ENCODE peak calls at places on chromosomes 13 and 19, in ten cellular contexts. F, W, E, T, Z, I, S, Q, B and G are unnamed samples.

GRCh38 chr13:31781064-31781463 is 41.7 kb downstream of the RXFP2 start:
- DNase-seq in T (no peak), S (no peak), B (peak; percentile 41), Q (no peak), Z (no peak), W (no peak), I (no peak), E (no peak), F (no peak), G (no peak)

GRCh38 chr19:58562126-58563033 is 4.0 kb upstream of the UBE2M start:
- DNase-seq in E (peak; percentile 55), I (peak; percentile 78), W (no peak), T (no peak), F (peak; percentile 75), Q (no peak), B (peak; percentile 74), Z (peak; percentile 60), S (no peak), G (peak; percentile 27)

GRCh38 chr19:6271251-6271650 is 8.5 kb downstream of the MLLT1 start:
- DNase-seq in Z (peak; percentile 67), F (no peak), W (no peak), S (no peak), B (peak; percentile 67), I (peak; percentile 62), T (no peak), Q (no peak), E (no peak), G (no peak)

GRCh38 chr13:46668906-46669525 is 116.0 kb downstream of the LRCH1 start:
- DNase-seq in W (no peak), Q (no peak), B (no peak), I (no peak), F (no peak), E (no peak), S (no peak), Z (no peak), T (no peak), G (no peak)

GRCh38 chr13:21736926-21737325 is 66.1 kb downstream of the FGF9 start:
- DNase-seq in Z (no peak), F (no peak), S (no peak), E (no peak), W (no peak), T (no peak), B (no peak), I (peak; percentile 15), Q (no peak), G (no peak)

GRCh38 chr19:28492616-28493015 is 720.3 kb downstream of the UQCRFS1 start:
- DNase-seq in T (no peak), F (no peak), I (no peak), Z (no peak), W (no peak), Q (no peak), S (no peak), B (no peak), E (no peak), G (no peak)

GRCh38 chr19:4058696-4059492 is 7.8 kb downstream of the ZBTB7A start:
- DNase-seq in F (no peak), T (no peak), I (peak; percentile 5), W (no peak), Z (no peak), S (no peak), B (peak; percentile 58), Q (no peak), E (no peak), G (no peak)

GRCh38 chr13:30998548-30999140 is 66.2 kb downstream of the TEX26 start:
- DNase-seq in Q (no peak), F (no peak), E (no peak), T (no peak), B (peak; percentile 55), W (no peak), Z (peak; percentile 77), I (no peak), S (no peak), G (peak; percentile 53)

GRCh38 chr13:101520672-101521071 is 68.2 kb downstream of the ITGBL1 start:
- DNase-seq in Q (no peak), S (peak; percentile 7), B (peak; percentile 80), T (no peak), W (no peak), F (no peak), E (peak; percentile 68), I (no peak), Z (no peak), G (no peak)

GRCh38 chr13:40665061-40665753 is 1.2 kb downstream of the FOXO1 start:
- DNase-seq in I (peak; percentile 47), W (peak; percentile 17), F (peak; percentile 69), Z (peak; percentile 57), T (peak; percentile 68), S (peak; percentile 14), Q (no peak), B (peak; percentile 43), E (peak; percentile 26), G (peak; percentile 57)

GRCh38 chr13:35527451-35527850 is 51.0 kb upstream of the MAB21L1 start:
- DNase-seq in Q (no peak), F (no peak), I (no peak), E (no peak), W (no peak), S (no peak), Z (no peak), T (no peak), B (no peak), G (no peak)

GRCh38 chr13:96020155-96020575 is 33.0 kb downstream of the UGGT2 start:
- DNase-seq in Q (peak; percentile 56), W (peak; percentile 19), F (peak; percentile 81), S (peak; percentile 64), T (peak; percentile 14), I (peak; percentile 74), Z (peak; percentile 56), E (peak; percentile 69), B (peak; percentile 73), G (peak; percentile 80)

GRCh38 chr13:98366959-98367358 is 189.9 kb upstream of the RNF113B start:
- DNase-seq in F (no peak), E (no peak), Z (no peak), I (no peak), Q (no peak), B (no peak), S (no peak), W (no peak), T (no peak), G (no peak)

DNA sequence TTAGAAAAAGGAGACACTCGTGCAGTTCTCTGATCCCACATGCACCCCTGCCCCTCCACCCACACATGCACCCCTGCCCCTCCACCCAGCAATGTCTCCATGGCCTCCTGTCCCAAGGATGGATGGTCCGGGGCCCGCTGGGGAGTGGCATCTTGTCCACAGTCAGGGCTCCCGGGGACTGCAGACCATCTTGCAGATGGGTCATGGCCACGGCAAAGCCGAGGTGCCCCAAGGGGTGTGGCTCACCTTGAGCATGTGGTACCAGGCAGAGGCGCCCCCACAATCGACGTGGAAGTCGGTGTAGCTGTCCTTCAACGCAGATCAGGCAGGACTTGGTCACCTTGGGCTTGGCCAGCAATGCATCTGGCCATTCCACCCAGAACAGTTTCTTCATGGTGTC is 216.7 kb downstream of the TUBA3C start:
- DNase-seq in S (no peak), E (no peak), I (no peak), F (no peak), Q (no peak), Z (no peak), W (no peak), B (no peak), T (no peak), G (no peak)
- H2AFZ ChIP-seq in S (no peak overlapping the region), E (no peak overlapping the region), I (no peak overlapping the region), F (no peak overlapping the region), Q (no peak overlapping the region), Z (no peak overlapping the region), W (no peak overlapping the region), B (no peak overlapping the region), T (no peak overlapping the region), G (no peak overlapping the region)

DNA sequence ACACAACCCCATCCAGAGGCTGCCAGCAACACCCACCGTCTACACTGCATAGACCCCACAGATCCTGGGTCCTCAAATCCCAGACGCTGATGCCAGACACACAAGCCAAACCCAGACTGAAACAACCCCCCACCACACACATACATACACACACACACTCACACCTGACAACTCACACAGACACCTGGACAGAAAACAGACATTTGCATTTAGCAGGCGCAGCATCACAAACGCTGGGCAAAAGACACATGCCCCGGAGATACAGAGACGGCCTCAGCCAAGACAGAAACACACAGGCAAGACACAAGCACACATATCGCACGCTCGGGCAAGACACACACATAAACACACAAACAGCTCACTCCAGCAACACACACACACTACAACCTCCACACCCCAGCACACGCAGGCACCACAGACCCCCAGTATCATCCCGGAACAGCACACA is 1.3 kb downstream of the BBC3 start:
- DNase-seq in F (peak; percentile 63), S (peak; percentile 37), Z (peak; percentile 26), Q (no peak), I (no peak), T (peak; percentile 61), B (peak; percentile 57), W (peak; percentile 14), E (peak; percentile 22), G (peak; percentile 39)
- H3K9me2 ChIP-seq in F (no peaks in the 10 kb centered on the region), S (no peaks in the 10 kb centered on the region), Z (no peaks in the 10 kb centered on the region), Q (no peaks in the 10 kb centered on the region), I (no peaks in the 10 kb centered on the region), T (no peaks in the 10 kb centered on the region), B (no peaks in the 10 kb centered on the region), W (no peaks in the 10 kb centered on the region), E (no peaks in the 10 kb centered on the region), G (no peaks in the 10 kb centered on the region)

DNA sequence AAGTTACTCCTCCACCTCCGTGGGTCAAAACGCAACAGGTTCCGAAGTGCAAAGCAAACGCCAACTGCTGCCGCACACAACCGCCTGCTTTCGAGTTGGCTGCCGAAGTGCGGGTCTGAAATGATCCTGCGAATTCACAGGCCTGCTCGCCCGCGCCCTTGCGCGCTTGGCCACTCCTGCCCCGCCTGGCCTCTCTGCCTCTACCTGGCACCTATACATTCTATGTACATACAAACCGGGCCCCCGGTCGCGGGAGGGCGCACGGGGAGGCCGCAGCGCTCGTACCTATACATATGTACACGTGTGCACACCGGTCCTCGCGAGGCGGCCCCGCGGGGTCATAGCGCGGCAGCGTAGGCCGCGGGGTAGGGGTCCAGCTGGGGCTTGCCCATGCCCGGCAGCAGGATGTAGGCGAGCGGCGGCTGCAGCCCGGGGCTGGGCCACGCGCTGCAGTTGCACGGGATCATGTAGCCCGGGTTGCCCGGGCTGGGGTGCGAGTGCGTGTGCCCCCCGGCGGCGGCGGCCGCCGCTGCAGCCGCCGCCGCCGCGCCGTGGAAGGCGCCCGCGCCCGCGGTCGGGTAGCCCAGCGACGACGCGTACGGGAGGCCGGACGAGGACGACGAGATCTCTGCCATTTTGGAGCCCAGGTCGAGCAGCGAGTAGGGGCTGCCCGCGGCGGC is 1.3 kb downstream of the SOX21 start:
- DNase-seq in S (peak; percentile 35), B (peak; percentile 27), W (no peak), F (no peak), Z (peak; percentile 86), T (no peak), Q (no peak), E (peak; percentile 59), I (peak; percentile 62), G (peak; percentile 43)
- H3K27ac ChIP-seq in S (no peak overlapping the region), B (no peak overlapping the region), W (no peak overlapping the region), F (no peak overlapping the region), Z (no peak overlapping the region), T (no peak overlapping the region), Q (no peak overlapping the region), E (peak overlapping the region; percentile 79), I (no peak overlapping the region), G (no peak overlapping the region)

DNA sequence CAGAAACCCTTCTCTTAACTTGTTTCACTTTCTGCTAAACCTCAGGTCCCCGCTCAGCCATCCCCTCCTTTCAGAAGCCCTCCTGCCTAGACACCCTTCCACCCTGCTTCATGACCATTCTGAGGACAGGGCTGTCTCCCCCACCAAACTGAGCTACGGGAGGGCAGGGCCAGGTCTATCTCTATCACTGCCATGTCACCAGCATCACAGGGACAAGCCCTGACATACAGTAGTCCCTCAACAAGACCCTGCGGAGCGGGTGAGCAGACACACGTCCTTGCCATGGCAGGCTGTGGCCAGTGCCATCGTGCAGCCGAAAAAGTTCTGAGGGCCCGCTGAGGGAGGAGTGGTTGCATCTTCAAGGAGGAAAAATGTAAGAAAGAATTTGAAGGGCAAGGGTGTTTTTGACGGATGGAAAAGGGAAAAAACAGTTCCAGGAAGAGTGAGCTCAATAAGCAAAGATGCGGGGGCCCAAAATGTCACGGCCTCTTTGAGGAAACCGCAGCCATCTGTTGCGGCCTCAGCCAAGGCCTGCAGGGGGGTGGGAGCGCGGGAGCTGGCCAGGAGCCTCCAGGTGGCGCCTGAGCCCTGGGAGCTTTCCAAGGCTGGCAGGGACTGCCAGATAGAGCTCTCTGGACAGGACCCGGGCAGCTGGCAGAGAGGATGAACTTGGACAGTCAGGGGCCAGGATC is 8.1 kb downstream of the PTGIR start:
- DNase-seq in B (peak; percentile 76), S (no peak), T (peak; percentile 65), F (peak; percentile 48), W (peak; percentile 66), Z (peak; percentile 90), Q (peak; percentile 49), E (peak; percentile 65), I (peak; percentile 89), G (peak; percentile 83)
- H2AFZ ChIP-seq in B (peak overlapping the region; percentile 47), S (no peak overlapping the region), T (peak overlapping the region; percentile 92), F (no peak overlapping the region), W (no peak overlapping the region), Z (no peak overlapping the region), Q (peak overlapping the region; percentile 69), E (peak overlapping the region; percentile 34), I (peak overlapping the region; percentile 94), G (no peak overlapping the region)